ENCODE peak calls at places on chromosome 1, in seven cellular contexts. One of them, this sample, is unnamed. For H3K4me1, the result is how much of the 10 kb centered on the place peaks cover.

GRCh38 chr1:114695430-114696093 is at the start of gene AMPD1:
- DNase-seq in kidney: no peak
- DNase-seq in mammary epithelial cell: peak
- DNase-seq in GM23248: peak
- DNase-seq in fibroblast of lung: peak
- DNase-seq in SK-N-SH: no peak
- DNase-seq in astrocyte: peak
- DNase-seq in this sample: no peak

GRCh38 chr1:26965213-26965612 is 4.9 kb upstream of the KDF1 start:
- DNase-seq in mammary epithelial cell: no peak
- DNase-seq in GM23248: no peak
- DNase-seq in astrocyte: no peak
- DNase-seq in SK-N-SH: no peak
- DNase-seq in kidney: no peak
- DNase-seq in fibroblast of lung: no peak
- DNase-seq in this sample: no peak

GRCh38 chr1:225209153-225209552 is 218.7 kb downstream of the LBR start:
- DNase-seq in SK-N-SH: no peak
- DNase-seq in kidney: no peak
- DNase-seq in astrocyte: no peak
- DNase-seq in GM23248: no peak
- DNase-seq in mammary epithelial cell: no peak
- DNase-seq in fibroblast of lung: no peak
- DNase-seq in this sample: no peak

GRCh38 chr1:205172729-205173366 is 38.7 kb downstream of the DSTYK start:
- DNase-seq in mammary epithelial cell: peak
- DNase-seq in SK-N-SH: no peak
- DNase-seq in astrocyte: peak
- DNase-seq in GM23248: peak
- DNase-seq in fibroblast of lung: peak
- DNase-seq in kidney: no peak
- DNase-seq in this sample: peak

GRCh38 chr1:36352141-36352909 is 28.9 kb upstream of the EVA1B start:
- DNase-seq in astrocyte: peak
- DNase-seq in mammary epithelial cell: no peak
- DNase-seq in fibroblast of lung: peak
- DNase-seq in kidney: no peak
- DNase-seq in GM23248: peak
- DNase-seq in SK-N-SH: no peak
- DNase-seq in this sample: no peak

GRCh38 chr1:97745912-97746311 is 174.9 kb downstream of the DPYD start:
- DNase-seq in fibroblast of lung: peak
- DNase-seq in mammary epithelial cell: peak
- DNase-seq in astrocyte: peak
- DNase-seq in GM23248: peak
- DNase-seq in SK-N-SH: no peak
- DNase-seq in kidney: no peak
- DNase-seq in this sample: peak

GRCh38 chr1:38052750-38053415 is 6.3 kb upstream of the POU3F1 start:
- DNase-seq in GM23248: no peak
- DNase-seq in astrocyte: no peak
- DNase-seq in kidney: no peak
- DNase-seq in SK-N-SH: no peak
- DNase-seq in mammary epithelial cell: no peak
- DNase-seq in fibroblast of lung: no peak
- DNase-seq in this sample: no peak

GRCh38 chr1:181676269-181676668 is 193.0 kb downstream of the CACNA1E start:
- DNase-seq in astrocyte: no peak
- DNase-seq in fibroblast of lung: peak
- DNase-seq in kidney: no peak
- DNase-seq in mammary epithelial cell: peak
- DNase-seq in GM23248: peak
- DNase-seq in SK-N-SH: peak
- DNase-seq in this sample: peak

GRCh38 chr1:211386931-211387330 is 60.3 kb downstream of the TRAF5 start:
- DNase-seq in kidney: no peak
- DNase-seq in fibroblast of lung: peak
- DNase-seq in GM23248: peak
- DNase-seq in mammary epithelial cell: no peak
- DNase-seq in astrocyte: peak
- DNase-seq in SK-N-SH: no peak
- DNase-seq in this sample: peak

GRCh38 chr1:33365560-33365997 is 44.7 kb upstream of the A3GALT2 start:
- DNase-seq in SK-N-SH: no peak
- DNase-seq in fibroblast of lung: peak
- DNase-seq in astrocyte: peak
- DNase-seq in GM23248: no peak
- DNase-seq in mammary epithelial cell: no peak
- DNase-seq in kidney: no peak
- DNase-seq in this sample: peak

GRCh38 chr1:77762072-77762476 is 2.4 kb upstream of the USP33 start:
- DNase-seq in kidney: no peak
- DNase-seq in GM23248: peak
- DNase-seq in astrocyte: peak
- DNase-seq in SK-N-SH: no peak
- DNase-seq in fibroblast of lung: peak
- DNase-seq in mammary epithelial cell: peak
- DNase-seq in this sample: peak

GRCh38 chr1:41659159-41659495 is 174.6 kb upstream of the EDN2 start:
- DNase-seq in mammary epithelial cell: no peak
- DNase-seq in GM23248: no peak
- DNase-seq in SK-N-SH: no peak
- DNase-seq in fibroblast of lung: no peak
- DNase-seq in astrocyte: no peak
- DNase-seq in kidney: no peak
- DNase-seq in this sample: no peak

GRCh38 chr1:26283226-26283853 is 3.5 kb downstream of the SH3BGRL3 start:
- DNase-seq in fibroblast of lung: no peak
- DNase-seq in GM23248: peak
- DNase-seq in SK-N-SH: no peak
- DNase-seq in astrocyte: no peak
- DNase-seq in mammary epithelial cell: no peak
- DNase-seq in kidney: no peak
- DNase-seq in this sample: no peak

GRCh38 chr1:230915079-230915478 is 46.8 kb upstream of the C1orf198 start:
- DNase-seq in kidney: no peak
- DNase-seq in astrocyte: peak
- DNase-seq in fibroblast of lung: peak
- DNase-seq in SK-N-SH: no peak
- DNase-seq in GM23248: no peak
- DNase-seq in mammary epithelial cell: peak
- DNase-seq in this sample: no peak

GRCh38 chr1:59332983-59333382 is 36.1 kb downstream of the FGGY start:
- DNase-seq in astrocyte: peak
- DNase-seq in SK-N-SH: no peak
- DNase-seq in GM23248: peak
- DNase-seq in kidney: no peak
- DNase-seq in fibroblast of lung: peak
- DNase-seq in mammary epithelial cell: peak
- DNase-seq in this sample: no peak

GRCh38 chr1:19344372-19344810 is 32.3 kb downstream of the SLC66A1 start:
- DNase-seq in kidney: peak
- DNase-seq in SK-N-SH: peak
- DNase-seq in astrocyte: no peak
- DNase-seq in fibroblast of lung: peak
- DNase-seq in mammary epithelial cell: no peak
- DNase-seq in GM23248: peak
- DNase-seq in this sample: peak

GRCh38 chr1:11774753-11775152 is 12.8 kb downstream of the C1orf167 start:
- DNase-seq in GM23248: no peak
- DNase-seq in SK-N-SH: no peak
- DNase-seq in mammary epithelial cell: no peak
- DNase-seq in kidney: no peak
- DNase-seq in fibroblast of lung: no peak
- DNase-seq in astrocyte: no peak
- DNase-seq in this sample: no peak

GRCh38 chr1:27872059-27872801 is at the start of gene THEMIS2:
- DNase-seq in mammary epithelial cell: peak
- DNase-seq in kidney: peak
- DNase-seq in astrocyte: peak
- DNase-seq in fibroblast of lung: peak
- DNase-seq in GM23248: peak
- DNase-seq in SK-N-SH: peak
- DNase-seq in this sample: peak

GRCh38 chr1:214470132-214470531 is 81.3 kb downstream of the PTPN14 start:
- DNase-seq in GM23248: no peak
- DNase-seq in SK-N-SH: no peak
- DNase-seq in astrocyte: no peak
- DNase-seq in kidney: no peak
- DNase-seq in fibroblast of lung: no peak
- DNase-seq in mammary epithelial cell: no peak
- DNase-seq in this sample: no peak
- H3K9ac ChIP-seq in GM23248: no peak
- H3K9ac ChIP-seq in SK-N-SH: no peak
- H3K9ac ChIP-seq in astrocyte: no peak
- H3K9ac ChIP-seq in kidney: no peak
- H3K9ac ChIP-seq in fibroblast of lung: no peak
- H3K9ac ChIP-seq in mammary epithelial cell: no peak
- H3K9ac ChIP-seq in this sample: no peak

GRCh38 chr1:84758968-84759491 is 68.8 kb upstream of the SSX2IP start:
- DNase-seq in kidney: peak
- DNase-seq in SK-N-SH: no peak
- DNase-seq in astrocyte: peak
- DNase-seq in GM23248: peak
- DNase-seq in mammary epithelial cell: no peak
- DNase-seq in fibroblast of lung: peak
- DNase-seq in this sample: peak

GRCh38 chr1:84757301-84757700 is 67.0 kb upstream of the SSX2IP start:
- DNase-seq in mammary epithelial cell: no peak
- DNase-seq in kidney: no peak
- DNase-seq in fibroblast of lung: no peak
- DNase-seq in GM23248: no peak
- DNase-seq in SK-N-SH: peak
- DNase-seq in astrocyte: no peak
- DNase-seq in this sample: no peak

GRCh38 chr1:84763912-84764675 is 73.8 kb upstream of the SSX2IP start:
- DNase-seq in astrocyte: no peak
- DNase-seq in SK-N-SH: no peak
- DNase-seq in kidney: peak
- DNase-seq in mammary epithelial cell: no peak
- DNase-seq in GM23248: peak
- DNase-seq in fibroblast of lung: no peak
- DNase-seq in this sample: peak

GRCh38 chr1:84759756-84760155 is 69.5 kb upstream of the SSX2IP start:
- DNase-seq in kidney: peak
- DNase-seq in SK-N-SH: no peak
- DNase-seq in astrocyte: no peak
- DNase-seq in GM23248: no peak
- DNase-seq in mammary epithelial cell: no peak
- DNase-seq in fibroblast of lung: no peak
- DNase-seq in this sample: no peak

GRCh38 chr1:84762664-84763063 is 72.4 kb upstream of the SSX2IP start:
- DNase-seq in SK-N-SH: no peak
- DNase-seq in astrocyte: no peak
- DNase-seq in mammary epithelial cell: no peak
- DNase-seq in GM23248: no peak
- DNase-seq in kidney: no peak
- DNase-seq in fibroblast of lung: peak
- DNase-seq in this sample: no peak
- H3K4me1 ChIP-seq in SK-N-SH: under half
- H3K4me1 ChIP-seq in astrocyte: under half
- H3K4me1 ChIP-seq in mammary epithelial cell: under half
- H3K4me1 ChIP-seq in GM23248: under half
- H3K4me1 ChIP-seq in kidney: under half
- H3K4me1 ChIP-seq in fibroblast of lung: under half
- H3K4me1 ChIP-seq in this sample: under half

DNA sequence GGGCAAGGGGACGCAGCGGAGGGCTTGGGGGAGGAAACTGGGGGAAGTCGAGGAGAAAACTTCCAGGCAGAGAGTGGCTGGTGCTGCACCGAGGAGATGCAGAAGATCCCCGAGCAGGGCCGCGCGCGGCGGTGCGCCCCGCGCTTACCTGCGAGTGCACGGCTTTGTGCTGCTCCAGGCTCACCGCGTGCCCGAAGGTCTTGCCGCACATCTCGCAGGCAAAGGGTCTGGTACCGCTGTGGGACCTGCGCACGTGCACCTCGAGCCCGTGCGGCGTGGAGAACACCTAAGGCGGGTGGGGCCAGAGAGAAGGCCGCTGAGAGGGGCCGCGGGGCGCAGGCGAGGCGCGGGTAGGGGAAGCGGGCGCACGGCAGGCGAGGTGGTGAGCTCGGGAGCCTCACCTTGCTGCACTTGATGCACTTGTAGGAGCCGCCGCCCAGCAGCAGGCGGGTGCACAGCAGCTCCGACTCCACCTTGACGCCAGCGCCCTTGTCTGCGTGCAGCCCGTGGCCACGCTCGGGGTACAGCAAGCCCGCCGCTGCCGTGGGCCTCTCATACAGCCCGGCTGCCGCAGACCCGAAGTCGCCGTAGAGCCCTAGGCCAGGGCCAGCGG is 6.4 kb downstream of the GFI1 start:
- DNase-seq in astrocyte: no peak
- DNase-seq in GM23248: peak
- DNase-seq in mammary epithelial cell: no peak
- DNase-seq in kidney: peak
- DNase-seq in SK-N-SH: no peak
- DNase-seq in fibroblast of lung: no peak
- DNase-seq in this sample: no peak
- H3K9ac ChIP-seq in astrocyte: no peak
- H3K9ac ChIP-seq in GM23248: no peak
- H3K9ac ChIP-seq in mammary epithelial cell: no peak
- H3K9ac ChIP-seq in kidney: no peak
- H3K9ac ChIP-seq in SK-N-SH: no peak
- H3K9ac ChIP-seq in fibroblast of lung: no peak
- H3K9ac ChIP-seq in this sample: no peak

DNA sequence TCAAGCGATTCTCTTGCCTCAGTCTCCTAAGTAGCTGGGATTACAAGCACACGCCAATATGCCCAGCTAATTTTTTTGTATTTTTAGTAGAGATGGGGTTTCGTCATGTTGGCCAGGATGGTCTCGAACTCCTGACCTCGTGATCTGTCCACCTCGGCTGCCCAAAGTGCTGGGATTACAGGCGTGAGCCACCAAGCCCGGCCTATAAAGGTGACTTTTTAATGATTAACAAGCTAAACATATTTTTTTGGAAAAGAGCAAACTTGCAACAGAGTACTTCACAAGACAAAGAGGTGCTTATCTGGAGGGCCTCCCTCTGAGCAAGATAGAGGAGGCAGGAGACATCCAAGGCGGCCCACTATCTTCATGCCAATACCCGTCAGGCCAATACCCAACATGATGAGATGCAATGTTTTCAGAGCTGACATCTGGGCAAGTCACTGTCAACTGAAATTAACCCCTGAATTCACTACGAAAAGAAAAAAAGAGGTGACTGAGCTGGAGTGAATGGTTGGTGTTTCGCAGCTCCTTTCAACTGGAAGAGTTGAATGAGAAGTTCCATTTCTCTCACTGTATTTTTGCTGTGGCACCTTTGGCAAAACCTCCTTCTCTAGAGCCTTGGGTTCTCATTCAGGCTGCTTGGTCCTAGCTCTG is 10.4 kb downstream of the BCAR3 start:
- DNase-seq in GM23248: no peak
- DNase-seq in SK-N-SH: no peak
- DNase-seq in astrocyte: no peak
- DNase-seq in mammary epithelial cell: no peak
- DNase-seq in kidney: no peak
- DNase-seq in fibroblast of lung: no peak
- DNase-seq in this sample: no peak
- H3K4me1 ChIP-seq in GM23248: half or more
- H3K4me1 ChIP-seq in SK-N-SH: half or more
- H3K4me1 ChIP-seq in astrocyte: half or more
- H3K4me1 ChIP-seq in mammary epithelial cell: half or more
- H3K4me1 ChIP-seq in kidney: half or more
- H3K4me1 ChIP-seq in fibroblast of lung: under half
- H3K4me1 ChIP-seq in this sample: half or more

This sample was measured in adipocyte.